ENCODE peak calls at places on chromosomes 3 and 15, in eight cellular contexts. One of them, this sample, is unnamed.
A peak's percentile ranks its signal among the peaks of the same experiment; 100 is the strongest.

GRCh38 chr15:36882487-36883108 is 217.8 kb downstream of the MEIS2 start:
- DNase-seq in heart right ventricle: no peak
- DNase-seq in progenitor cell of endocrine pancreas: no peak
- DNase-seq in sciatic nerve: no peak
- DNase-seq in RWPE1: no peak
- DNase-seq in AG08395: no peak
- DNase-seq in hippocampal formation: no peak
- DNase-seq in DMS 273 treated with DMSO at 0.1 percent for 48 hours: no peak
- DNase-seq in this sample: no peak

GRCh38 chr15:63519041-63519440 is 14.6 kb downstream of the USP3 start:
- DNase-seq in DMS 273 treated with DMSO at 0.1 percent for 48 hours: no peak
- DNase-seq in heart right ventricle: no peak
- DNase-seq in RWPE1: no peak
- DNase-seq in AG08395: no peak
- DNase-seq in progenitor cell of endocrine pancreas: no peak
- DNase-seq in sciatic nerve: no peak
- DNase-seq in hippocampal formation: no peak
- DNase-seq in this sample: no peak

GRCh38 chr3:76502076-76502475 is 537.8 kb upstream of the ROBO2 start:
- DNase-seq in sciatic nerve: no peak
- DNase-seq in AG08395: no peak
- DNase-seq in DMS 273 treated with DMSO at 0.1 percent for 48 hours: no peak
- DNase-seq in progenitor cell of endocrine pancreas: no peak
- DNase-seq in hippocampal formation: no peak
- DNase-seq in heart right ventricle: no peak
- DNase-seq in RWPE1: no peak
- DNase-seq in this sample: no peak

GRCh38 chr3:177932750-177933660 is 603.2 kb upstream of the KCNMB2 start:
- DNase-seq in hippocampal formation: no peak
- DNase-seq in DMS 273 treated with DMSO at 0.1 percent for 48 hours: no peak
- DNase-seq in RWPE1: no peak
- DNase-seq in AG08395: peak; percentile 46
- DNase-seq in progenitor cell of endocrine pancreas: no peak
- DNase-seq in heart right ventricle: no peak
- DNase-seq in sciatic nerve: no peak
- DNase-seq in this sample: no peak

GRCh38 chr3:43742935-43743334 is 52.2 kb downstream of the ABHD5 start:
- DNase-seq in heart right ventricle: no peak
- DNase-seq in RWPE1: no peak
- DNase-seq in progenitor cell of endocrine pancreas: no peak
- DNase-seq in DMS 273 treated with DMSO at 0.1 percent for 48 hours: no peak
- DNase-seq in hippocampal formation: no peak
- DNase-seq in sciatic nerve: no peak
- DNase-seq in AG08395: no peak
- DNase-seq in this sample: no peak

GRCh38 chr3:196341142-196341541 is 3.0 kb upstream of the TM4SF19 start:
- DNase-seq in DMS 273 treated with DMSO at 0.1 percent for 48 hours: no peak
- DNase-seq in progenitor cell of endocrine pancreas: no peak
- DNase-seq in RWPE1: peak; percentile 40
- DNase-seq in heart right ventricle: no peak
- DNase-seq in hippocampal formation: no peak
- DNase-seq in AG08395: peak; percentile 65
- DNase-seq in sciatic nerve: no peak
- DNase-seq in this sample: no peak

GRCh38 chr3:9500108-9501050 is 53.2 kb downstream of the LHFPL4 start:
- DNase-seq in DMS 273 treated with DMSO at 0.1 percent for 48 hours: no peak
- DNase-seq in sciatic nerve: peak; percentile 68
- DNase-seq in AG08395: peak; percentile 88
- DNase-seq in hippocampal formation: no peak
- DNase-seq in progenitor cell of endocrine pancreas: peak; percentile 76
- DNase-seq in RWPE1: peak; percentile 35
- DNase-seq in heart right ventricle: peak; percentile 57
- DNase-seq in this sample: no peak

GRCh38 chr3:6526321-6526720 is 334.6 kb upstream of the GRM7 start:
- DNase-seq in RWPE1: no peak
- DNase-seq in heart right ventricle: no peak
- DNase-seq in hippocampal formation: no peak
- DNase-seq in DMS 273 treated with DMSO at 0.1 percent for 48 hours: no peak
- DNase-seq in sciatic nerve: no peak
- DNase-seq in progenitor cell of endocrine pancreas: no peak
- DNase-seq in AG08395: no peak
- DNase-seq in this sample: no peak

GRCh38 chr3:49616491-49616941 is 57.6 kb upstream of the APEH start:
- DNase-seq in AG08395: peak; percentile 78
- DNase-seq in RWPE1: no peak
- DNase-seq in hippocampal formation: no peak
- DNase-seq in heart right ventricle: no peak
- DNase-seq in progenitor cell of endocrine pancreas: no peak
- DNase-seq in DMS 273 treated with DMSO at 0.1 percent for 48 hours: no peak
- DNase-seq in sciatic nerve: peak; percentile 52
- DNase-seq in this sample: no peak

GRCh38 chr3:1693145-1693544 is 405.5 kb upstream of the CNTN4 start:
- DNase-seq in heart right ventricle: no peak
- DNase-seq in DMS 273 treated with DMSO at 0.1 percent for 48 hours: no peak
- DNase-seq in progenitor cell of endocrine pancreas: no peak
- DNase-seq in sciatic nerve: no peak
- DNase-seq in hippocampal formation: no peak
- DNase-seq in AG08395: no peak
- DNase-seq in RWPE1: no peak
- DNase-seq in this sample: no peak

GRCh38 chr3:54366839-54367238 is 244.5 kb downstream of the CACNA2D3 start:
- DNase-seq in AG08395: no peak
- DNase-seq in sciatic nerve: no peak
- DNase-seq in progenitor cell of endocrine pancreas: no peak
- DNase-seq in DMS 273 treated with DMSO at 0.1 percent for 48 hours: no peak
- DNase-seq in hippocampal formation: no peak
- DNase-seq in RWPE1: no peak
- DNase-seq in heart right ventricle: no peak
- DNase-seq in this sample: no peak

This sample was measured in Panc1.